ENCODE peak calls at places on chromosomes 3 and 15, in six cellular contexts. W is brain microvascular endothelial cell; L is left colon; O is iris pigment epithelial cell; X is hepatic stellate cell; U is stimulated activated CD8-positive, alpha-beta memory T cell treated with anti-CD3 and anti-CD28 coated beads, Interleukin-12 subunit alpha, Interleukin-12 subunit beta, amount 100 ng/mL, for 4 hours. S is an unnamed sample.

GRCh38 chr3:24042879-24043567 is 97.9 kb downstream of the NR1D2 start:
- DNase-seq in W (no peak), L (no peak), O (peak), X (no peak), U (no peak), S (no peak)

GRCh38 chr3:146883292-146883691 is 278.1 kb upstream of the PLSCR5 start:
- DNase-seq in W (no peak), L (no peak), O (no peak), X (no peak), U (no peak), S (no peak)

GRCh38 chr15:27175479-27176153 is 204.6 kb downstream of the GABRG3 start:
- DNase-seq in W (no peak), L (no peak), O (no peak), X (no peak), U (no peak), S (no peak)

GRCh38 chr3:147157629-147158028 is 248.7 kb downstream of the ZIC4 start:
- DNase-seq in W (no peak), L (no peak), O (no peak), X (no peak), U (no peak), S (no peak)

GRCh38 chr3:149339931-149340309 is 6.5 kb upstream of the TM4SF18 start:
- DNase-seq in W (peak), L (no peak), O (peak), X (peak), U (no peak), S (peak)

GRCh38 chr3:49674491-49674983 is 386 bp downstream of the APEH start:
- DNase-seq in W (no peak), L (peak), O (no peak), X (no peak), U (no peak), S (no peak)

GRCh38 chr15:70319466-70319865 is 221.7 kb upstream of the TLE3 start:
- DNase-seq in W (no peak), L (no peak), O (no peak), X (no peak), U (no peak), S (no peak)

GRCh38 chr3:78734048-78734637 is 1033.7 kb downstream of the ROBO1 start:
- DNase-seq in W (peak), L (no peak), O (peak), X (no peak), U (no peak), S (no peak)

GRCh38 chr15:86855307-86855706 is 775.6 kb downstream of the AGBL1 start:
- DNase-seq in W (no peak), L (no peak), O (no peak), X (no peak), U (no peak), S (no peak)

GRCh38 chr3:11379238-11379823 is 107.1 kb downstream of the ATG7 start:
- DNase-seq in W (peak), L (no peak), O (peak), X (peak), U (no peak), S (no peak)

GRCh38 chr15:74132681-74133070 is 2.3 kb downstream of the ISLR2 start:
- DNase-seq in W (no peak), L (no peak), O (no peak), X (no peak), U (no peak), S (no peak)

GRCh38 chr3:126126811-126127431 is 43.0 kb upstream of the SLC41A3 start:
- DNase-seq in W (no peak), L (peak), O (no peak), X (no peak), U (no peak), S (no peak)

GRCh38 chr3:15989419-15989818 is 185.1 kb upstream of the GALNT15 start:
- DNase-seq in W (no peak), L (no peak), O (peak), X (no peak), U (no peak), S (no peak)

GRCh38 chr3:37622999-37623883 is 238.4 kb upstream of the CTDSPL start:
- DNase-seq in W (no peak), L (no peak), O (no peak), X (no peak), U (no peak), S (no peak)

GRCh38 chr3:194104041-194104751 is 31.8 kb upstream of the HES1 start:
- DNase-seq in W (no peak), L (no peak), O (no peak), X (no peak), U (no peak), S (no peak)

GRCh38 chr15:90838066-90838465 is 30.3 kb upstream of the FURIN start:
- DNase-seq in W (no peak), L (peak), O (no peak), X (no peak), U (peak), S (no peak)

GRCh38 chr3:172104471-172105072 is 65.2 kb downstream of the FNDC3B start:
- DNase-seq in W (peak), L (no peak), O (peak), X (no peak), U (no peak), S (no peak)

GRCh38 chr3:126528419-126528799 is 4.5 kb downstream of the CHST13 start:
- DNase-seq in W (no peak), L (no peak), O (no peak), X (no peak), U (no peak), S (no peak)

GRCh38 chr15:63046927-63047760 is 4.6 kb downstream of the TPM1 start:
- DNase-seq in W (no peak), L (no peak), O (peak), X (no peak), U (no peak), S (no peak)

GRCh38 chr3:38538773-38539353 is 42.7 kb downstream of the EXOG start:
- DNase-seq in W (no peak), L (no peak), O (no peak), X (no peak), U (no peak), S (no peak)

GRCh38 chr15:28086175-28086703 is 12.9 kb downstream of the OCA2 start:
- DNase-seq in W (peak), L (peak), O (peak), X (peak), U (no peak), S (peak)

GRCh38 chr3:172625404-172625803 is 85.5 kb downstream of the NCEH1 start:
- DNase-seq in W (no peak), L (no peak), O (no peak), X (no peak), U (no peak), S (no peak)

GRCh38 chr15:96764946-96765345 is 434.4 kb downstream of the NR2F2 start:
- DNase-seq in W (no peak), L (no peak), O (no peak), X (no peak), U (no peak), S (no peak)